ENCODE peak calls at places on chromosome 13, in four cellular contexts. One of them, this sample, is unnamed.

GRCh38 chr13:110640591-110641029 is 25.3 kb downstream of the NAXD start:
- DNase-seq in left lung: no peak
- DNase-seq in C1 segment of cervical spinal cord: no peak
- DNase-seq in GF-D8: no peak
- DNase-seq in this sample: no peak

GRCh38 chr13:51323824-51324511 is 15.5 kb upstream of the SERPINE3 start:
- DNase-seq in left lung: no peak
- DNase-seq in C1 segment of cervical spinal cord: no peak
- DNase-seq in GF-D8: no peak
- DNase-seq in this sample: no peak

GRCh38 chr13:33433316-33433715 is 147.8 kb upstream of the STARD13 start:
- DNase-seq in left lung: no peak
- DNase-seq in C1 segment of cervical spinal cord: no peak
- DNase-seq in GF-D8: no peak
- DNase-seq in this sample: no peak

GRCh38 chr13:50127017-50127725 is 111.9 kb downstream of the KCNRG start:
- DNase-seq in left lung: peak; percentile 70
- DNase-seq in C1 segment of cervical spinal cord: no peak
- DNase-seq in GF-D8: peak; percentile 69
- DNase-seq in this sample: no peak

GRCh38 chr13:103250071-103250470 is 183.9 kb upstream of the SLC10A2 start:
- DNase-seq in left lung: no peak
- DNase-seq in C1 segment of cervical spinal cord: no peak
- DNase-seq in GF-D8: no peak
- DNase-seq in this sample: no peak

GRCh38 chr13:101149735-101150380 is 266.4 kb downstream of the NALCN start:
- DNase-seq in left lung: no peak
- DNase-seq in C1 segment of cervical spinal cord: no peak
- DNase-seq in GF-D8: no peak
- DNase-seq in this sample: no peak

GRCh38 chr13:80227645-80228044 is 113.3 kb downstream of the SPRY2 start:
- DNase-seq in left lung: no peak
- DNase-seq in C1 segment of cervical spinal cord: no peak
- DNase-seq in GF-D8: no peak
- DNase-seq in this sample: no peak

GRCh38 chr13:106212436-106213010 is 322.9 kb downstream of the EFNB2 start:
- DNase-seq in left lung: no peak
- DNase-seq in C1 segment of cervical spinal cord: no peak
- DNase-seq in GF-D8: no peak
- DNase-seq in this sample: no peak

GRCh38 chr13:39422845-39423565 is 180.0 kb downstream of the LHFPL6 start:
- DNase-seq in left lung: no peak
- DNase-seq in C1 segment of cervical spinal cord: no peak
- DNase-seq in GF-D8: no peak
- DNase-seq in this sample: no peak

GRCh38 chr13:24500977-24501376 is 11.6 kb downstream of the PARP4 start:
- DNase-seq in left lung: no peak
- DNase-seq in C1 segment of cervical spinal cord: no peak
- DNase-seq in GF-D8: no peak
- DNase-seq in this sample: no peak

GRCh38 chr13:112012004-112012704 is 54.8 kb upstream of the SOX1 start:
- DNase-seq in left lung: peak; percentile 62
- DNase-seq in C1 segment of cervical spinal cord: no peak
- DNase-seq in GF-D8: no peak
- DNase-seq in this sample: no peak

GRCh38 chr13:112699318-112699918 is 9.6 kb downstream of the ATP11A start:
- DNase-seq in left lung: no peak
- DNase-seq in C1 segment of cervical spinal cord: no peak
- DNase-seq in GF-D8: no peak
- DNase-seq in this sample: no peak

GRCh38 chr13:46948338-46948737 is 51.5 kb upstream of the HTR2A start:
- DNase-seq in left lung: no peak
- DNase-seq in C1 segment of cervical spinal cord: no peak
- DNase-seq in GF-D8: no peak
- DNase-seq in this sample: no peak

GRCh38 chr13:33069365-33069764 is 53.1 kb downstream of the KL start:
- DNase-seq in left lung: no peak
- DNase-seq in C1 segment of cervical spinal cord: no peak
- DNase-seq in GF-D8: no peak
- DNase-seq in this sample: no peak

GRCh38 chr13:79775830-79776229 is 294.9 kb downstream of the NDFIP2 start:
- DNase-seq in left lung: no peak
- DNase-seq in C1 segment of cervical spinal cord: no peak
- DNase-seq in GF-D8: peak; percentile 7
- DNase-seq in this sample: peak; percentile 10

GRCh38 chr13:35818577-35819165 is 312.5 kb downstream of the DCLK1 start:
- DNase-seq in left lung: no peak
- DNase-seq in C1 segment of cervical spinal cord: no peak
- DNase-seq in GF-D8: no peak
- DNase-seq in this sample: no peak

GRCh38 chr13:110575322-110576069 is 14.0 kb upstream of the RAB20 start:
- DNase-seq in left lung: peak; percentile 55
- DNase-seq in C1 segment of cervical spinal cord: no peak
- DNase-seq in GF-D8: peak; percentile 75
- DNase-seq in this sample: no peak

GRCh38 chr13:41568143-41568989 is 111.0 kb downstream of the RGCC start:
- DNase-seq in left lung: no peak
- DNase-seq in C1 segment of cervical spinal cord: no peak
- DNase-seq in GF-D8: no peak
- DNase-seq in this sample: no peak

GRCh38 chr13:110396913-110397379 is 89.9 kb downstream of the COL4A2 start:
- DNase-seq in left lung: peak; percentile 80
- DNase-seq in C1 segment of cervical spinal cord: no peak
- DNase-seq in GF-D8: no peak
- DNase-seq in this sample: no peak

GRCh38 chr13:66565261-66565660 is 664.9 kb downstream of the PCDH9 start:
- DNase-seq in left lung: no peak
- DNase-seq in C1 segment of cervical spinal cord: no peak
- DNase-seq in GF-D8: no peak
- DNase-seq in this sample: no peak

GRCh38 chr13:38872693-38873092 is 117.9 kb downstream of the STOML3 start:
- DNase-seq in left lung: peak; percentile 40
- DNase-seq in C1 segment of cervical spinal cord: no peak
- DNase-seq in GF-D8: no peak
- DNase-seq in this sample: no peak

GRCh38 chr13:25097426-25097825 is 1.5 kb downstream of the PABPC3 start:
- DNase-seq in left lung: no peak
- DNase-seq in C1 segment of cervical spinal cord: no peak
- DNase-seq in GF-D8: no peak
- DNase-seq in this sample: no peak

GRCh38 chr13:52399708-52400107 is 6.3 kb downstream of the THSD1 start:
- DNase-seq in left lung: no peak
- DNase-seq in C1 segment of cervical spinal cord: no peak
- DNase-seq in GF-D8: no peak
- DNase-seq in this sample: no peak

GRCh38 chr13:79870766-79871165 is 389.8 kb downstream of the NDFIP2 start:
- DNase-seq in left lung: no peak
- DNase-seq in C1 segment of cervical spinal cord: no peak
- DNase-seq in GF-D8: no peak
- DNase-seq in this sample: no peak

GRCh38 chr13:23859455-23859854 is 29.7 kb downstream of the MIPEP start:
- DNase-seq in left lung: no peak
- DNase-seq in C1 segment of cervical spinal cord: no peak
- DNase-seq in GF-D8: no peak
- DNase-seq in this sample: no peak

GRCh38 chr13:91123456-91124127 is 223.9 kb upstream of the MIR17HG start:
- DNase-seq in left lung: no peak
- DNase-seq in C1 segment of cervical spinal cord: no peak
- DNase-seq in GF-D8: no peak
- DNase-seq in this sample: no peak

GRCh38 chr13:103291693-103292572 is 225.7 kb upstream of the SLC10A2 start:
- DNase-seq in left lung: no peak
- DNase-seq in C1 segment of cervical spinal cord: no peak
- DNase-seq in GF-D8: no peak
- DNase-seq in this sample: no peak

GRCh38 chr13:85140192-85140591 is 659.0 kb downstream of the SLITRK6 start:
- DNase-seq in left lung: no peak
- DNase-seq in C1 segment of cervical spinal cord: no peak
- DNase-seq in GF-D8: no peak
- DNase-seq in this sample: no peak

GRCh38 chr13:98565726-98566577 is 11.0 kb downstream of the STK24 start:
- DNase-seq in left lung: no peak
- DNase-seq in C1 segment of cervical spinal cord: no peak
- DNase-seq in GF-D8: no peak
- DNase-seq in this sample: no peak

GRCh38 chr13:18212873-18213272 is 968.8 kb downstream of the TUBA3C start:
- DNase-seq in left lung: no peak
- DNase-seq in C1 segment of cervical spinal cord: no peak
- DNase-seq in GF-D8: no peak
- DNase-seq in this sample: no peak

GRCh38 chr13:110531671-110532083 is 29.8 kb downstream of the RAB20 start:
- DNase-seq in left lung: peak; percentile 56
- DNase-seq in C1 segment of cervical spinal cord: no peak
- DNase-seq in GF-D8: no peak
- DNase-seq in this sample: no peak

GRCh38 chr13:91369432-91369831 is 21.9 kb downstream of the MIR17HG start:
- DNase-seq in left lung: no peak
- DNase-seq in C1 segment of cervical spinal cord: no peak
- DNase-seq in GF-D8: no peak
- DNase-seq in this sample: no peak

GRCh38 chr13:112756967-112757758 is 67.3 kb downstream of the ATP11A start:
- DNase-seq in left lung: no peak
- DNase-seq in C1 segment of cervical spinal cord: peak; percentile 62
- DNase-seq in GF-D8: no peak
- DNase-seq in this sample: peak; percentile 73

GRCh38 chr13:21344662-21345176 is 114.4 kb downstream of the ZDHHC20 start:
- DNase-seq in left lung: no peak
- DNase-seq in C1 segment of cervical spinal cord: no peak
- DNase-seq in GF-D8: peak; percentile 78
- DNase-seq in this sample: no peak

GRCh38 chr13:96925466-96925865 is 68.8 kb downstream of the OXGR1 start:
- DNase-seq in left lung: no peak
- DNase-seq in C1 segment of cervical spinal cord: no peak
- DNase-seq in GF-D8: no peak
- DNase-seq in this sample: no peak

GRCh38 chr13:43036386-43037220 is 13.2 kb downstream of the DNAJC15 start:
- DNase-seq in left lung: no peak
- DNase-seq in C1 segment of cervical spinal cord: peak; percentile 28
- DNase-seq in GF-D8: no peak
- DNase-seq in this sample: no peak

GRCh38 chr13:44760434-44760833 is 184.3 kb upstream of the TSC22D1 start:
- DNase-seq in left lung: no peak
- DNase-seq in C1 segment of cervical spinal cord: no peak
- DNase-seq in GF-D8: no peak
- DNase-seq in this sample: no peak

GRCh38 chr13:112719016-112719415 is 29.2 kb downstream of the ATP11A start:
- DNase-seq in left lung: peak; percentile 30
- DNase-seq in C1 segment of cervical spinal cord: no peak
- DNase-seq in GF-D8: no peak
- DNase-seq in this sample: no peak

GRCh38 chr13:78700121-78700910 is 41.4 kb upstream of the OBI1 start:
- DNase-seq in left lung: no peak
- DNase-seq in C1 segment of cervical spinal cord: no peak
- DNase-seq in GF-D8: no peak
- DNase-seq in this sample: no peak